ENCODE peak calls at places on chromosomes 2 and 18, in five cellular contexts. X, M, V, G and Y are unnamed samples.

GRCh38 chr2:69490486-69490885 is 53.3 kb upstream of the NFU1 start:
- DNase-seq in M (no peak), V (no peak), X (no peak), G (no peak), Y (no peak)

GRCh38 chr2:26317377-26318105 is 28.4 kb upstream of the SELENOI start:
- DNase-seq in X (no peak), G (no peak), M (no peak), V (no peak), Y (no peak)

GRCh38 chr2:156538083-156538504 is 101.9 kb downstream of the GPD2 start:
- DNase-seq in M (no peak), X (no peak), G (no peak), V (no peak), Y (no peak)

GRCh38 chr18:63969965-63970802 is at the start of gene SERPINB8:
- DNase-seq in V (peak), X (peak), G (peak), M (peak), Y (peak)

GRCh38 chr2:230723363-230723762 is 10.7 kb downstream of the CAB39 start:
- DNase-seq in V (no peak), X (peak), G (no peak), M (peak), Y (no peak)

GRCh38 chr2:216516730-216517350 is 18.2 kb downstream of the RPL37A start:
- DNase-seq in M (no peak), G (peak), V (peak), X (peak), Y (peak)

GRCh38 chr2:27150639-27151230 is 1.9 kb downstream of the TCF23 start:
- DNase-seq in X (no peak), M (no peak), V (no peak), G (no peak), Y (no peak)

GRCh38 chr2:239824866-239825704 is 200.1 kb downstream of the NDUFA10 start:
- DNase-seq in V (no peak), G (no peak), M (no peak), X (no peak), Y (no peak)

GRCh38 chr2:181348091-181348837 is 108.9 kb upstream of the ITGA4 start:
- DNase-seq in M (no peak), X (no peak), V (no peak), G (no peak), Y (no peak)

GRCh38 chr2:215848146-215848545 is 165.2 kb downstream of the MREG start:
- DNase-seq in G (no peak), M (no peak), V (no peak), X (no peak), Y (no peak)

GRCh38 chr2:237879058-237879430 is 19.6 kb downstream of the RAMP1 start:
- DNase-seq in G (peak), V (no peak), X (peak), M (no peak), Y (no peak)

GRCh38 chr2:14632133-14632936 is at the start of gene LRATD1:
- DNase-seq in V (peak), G (peak), M (no peak), X (peak), Y (peak)

GRCh38 chr2:173550143-173550542 is 195.5 kb downstream of the CDCA7 start:
- DNase-seq in X (peak), G (peak), V (no peak), M (no peak), Y (no peak)

GRCh38 chr2:169714699-169715098 is 18.9 kb upstream of the KLHL23 start:
- DNase-seq in M (no peak), G (no peak), V (no peak), X (no peak), Y (no peak)

GRCh38 chr18:35602193-35602820 is 20.8 kb downstream of the GALNT1 start:
- DNase-seq in X (no peak), M (no peak), G (no peak), V (no peak), Y (no peak)

GRCh38 chr18:51168960-51169662 is 28.4 kb downstream of the MEX3C start:
- DNase-seq in M (no peak), G (no peak), V (no peak), X (no peak), Y (no peak)

GRCh38 chr2:176187306-176188217 is 906 bp upstream of the HOXD1 start:
- DNase-seq in V (peak), G (no peak), X (no peak), M (no peak), Y (peak)

GRCh38 chr2:85768713-85769112 is 14.9 kb downstream of the ATOH8 start:
- DNase-seq in V (peak), G (no peak), M (no peak), X (peak), Y (peak)

GRCh38 chr2:174600349-174600748 is 2.7 kb upstream of the WIPF1 start:
- DNase-seq in X (no peak), V (no peak), M (no peak), G (no peak), Y (no peak)

GRCh38 chr18:76380791-76381405 is 114.1 kb downstream of the ZNF516 start:
- DNase-seq in M (peak), V (no peak), G (no peak), X (no peak), Y (no peak)

GRCh38 chr2:109201465-109202420 is 72.7 kb downstream of the SH3RF3 start:
- DNase-seq in M (no peak), X (no peak), G (no peak), V (no peak), Y (no peak)

GRCh38 chr2:165417009-165417408 is 52.5 kb upstream of the CSRNP3 start:
- DNase-seq in M (no peak), X (no peak), G (no peak), V (no peak), Y (no peak)

GRCh38 chr2:238811293-238811692 is 36.6 kb upstream of the TWIST2 start:
- DNase-seq in X (peak), G (no peak), M (no peak), V (no peak), Y (no peak)

GRCh38 chr2:168348076-168348475 is 100.7 kb upstream of the STK39 start:
- DNase-seq in X (peak), G (peak), V (peak), M (no peak), Y (no peak)